ENCODE peak calls at places on chromosomes 16 and 17, in seven cellular contexts. One of them, this sample, is unnamed.
A peak's percentile ranks its signal among the peaks of the same experiment; 100 is the strongest.

GRCh38 chr16:56910654-56911539 is 21.0 kb upstream of the HERPUD1 start:
- DNase-seq in SK-N-SH: no peak
- DNase-seq in neural progenitor cell: no peak
- DNase-seq in HCT116: no peak
- DNase-seq in hepatocyte: no peak
- DNase-seq in GM23248: peak; percentile 88
- DNase-seq in GM23338: no peak
- DNase-seq in this sample: peak; percentile 2

GRCh38 chr17:68766640-68767039 is 165.5 kb upstream of the FAM20A start:
- DNase-seq in hepatocyte: no peak
- DNase-seq in SK-N-SH: no peak
- DNase-seq in GM23338: no peak
- DNase-seq in neural progenitor cell: no peak
- DNase-seq in GM23248: no peak
- DNase-seq in HCT116: no peak
- DNase-seq in this sample: no peak

GRCh38 chr17:11561281-11561680 is 37.0 kb upstream of the DNAH9 start:
- DNase-seq in GM23338: no peak
- DNase-seq in hepatocyte: no peak
- DNase-seq in HCT116: no peak
- DNase-seq in GM23248: no peak
- DNase-seq in neural progenitor cell: no peak
- DNase-seq in SK-N-SH: no peak
- DNase-seq in this sample: no peak

GRCh38 chr16:51034481-51035109 is 116.5 kb downstream of the SALL1 start:
- DNase-seq in SK-N-SH: no peak
- DNase-seq in GM23338: no peak
- DNase-seq in HCT116: no peak
- DNase-seq in hepatocyte: no peak
- DNase-seq in GM23248: no peak
- DNase-seq in neural progenitor cell: no peak
- DNase-seq in this sample: no peak

GRCh38 chr17:65514082-65514481 is 47.4 kb downstream of the AXIN2 start:
- DNase-seq in hepatocyte: no peak
- DNase-seq in SK-N-SH: no peak
- DNase-seq in GM23248: peak; percentile 98
- DNase-seq in HCT116: no peak
- DNase-seq in neural progenitor cell: no peak
- DNase-seq in GM23338: no peak
- DNase-seq in this sample: peak; percentile 28

GRCh38 chr17:64538508-64539120 is 31.8 kb downstream of the CEP95 start:
- DNase-seq in GM23248: no peak
- DNase-seq in SK-N-SH: no peak
- DNase-seq in GM23338: no peak
- DNase-seq in hepatocyte: no peak
- DNase-seq in neural progenitor cell: no peak
- DNase-seq in HCT116: no peak
- DNase-seq in this sample: no peak

GRCh38 chr17:13311301-13311700 is 290.4 kb downstream of the HS3ST3A1 start:
- DNase-seq in neural progenitor cell: no peak
- DNase-seq in hepatocyte: no peak
- DNase-seq in GM23248: peak; percentile 90
- DNase-seq in GM23338: no peak
- DNase-seq in HCT116: no peak
- DNase-seq in SK-N-SH: no peak
- DNase-seq in this sample: no peak

GRCh38 chr17:34883106-34884000 is 77.9 kb downstream of the CCT6B start:
- DNase-seq in neural progenitor cell: peak; percentile 81
- DNase-seq in GM23248: no peak
- DNase-seq in hepatocyte: no peak
- DNase-seq in GM23338: peak; percentile 11
- DNase-seq in HCT116: no peak
- DNase-seq in SK-N-SH: no peak
- DNase-seq in this sample: no peak

GRCh38 chr16:57013268-57013667 is 23.9 kb downstream of the NLRC5 start:
- DNase-seq in GM23338: no peak
- DNase-seq in GM23248: peak; percentile 76
- DNase-seq in neural progenitor cell: no peak
- DNase-seq in HCT116: no peak
- DNase-seq in SK-N-SH: no peak
- DNase-seq in hepatocyte: no peak
- DNase-seq in this sample: peak; percentile 42

GRCh38 chr16:88073201-88073721 is 122.0 kb downstream of the BANP start:
- DNase-seq in GM23338: no peak
- DNase-seq in hepatocyte: no peak
- DNase-seq in SK-N-SH: no peak
- DNase-seq in HCT116: no peak
- DNase-seq in neural progenitor cell: no peak
- DNase-seq in GM23248: no peak
- DNase-seq in this sample: no peak

GRCh38 chr16:11179569-11179968 is 76.4 kb downstream of the SOCS1 start:
- DNase-seq in HCT116: no peak
- DNase-seq in GM23248: no peak
- DNase-seq in neural progenitor cell: no peak
- DNase-seq in SK-N-SH: no peak
- DNase-seq in hepatocyte: no peak
- DNase-seq in GM23338: no peak
- DNase-seq in this sample: no peak

GRCh38 chr16:73956592-73957495 is 339.8 kb upstream of the PSMD7 start:
- DNase-seq in SK-N-SH: peak; percentile 65
- DNase-seq in GM23338: peak; percentile 87
- DNase-seq in neural progenitor cell: peak; percentile 81
- DNase-seq in hepatocyte: peak; percentile 85
- DNase-seq in HCT116: peak; percentile 32
- DNase-seq in GM23248: peak; percentile 80
- DNase-seq in this sample: peak; percentile 64

DNA sequence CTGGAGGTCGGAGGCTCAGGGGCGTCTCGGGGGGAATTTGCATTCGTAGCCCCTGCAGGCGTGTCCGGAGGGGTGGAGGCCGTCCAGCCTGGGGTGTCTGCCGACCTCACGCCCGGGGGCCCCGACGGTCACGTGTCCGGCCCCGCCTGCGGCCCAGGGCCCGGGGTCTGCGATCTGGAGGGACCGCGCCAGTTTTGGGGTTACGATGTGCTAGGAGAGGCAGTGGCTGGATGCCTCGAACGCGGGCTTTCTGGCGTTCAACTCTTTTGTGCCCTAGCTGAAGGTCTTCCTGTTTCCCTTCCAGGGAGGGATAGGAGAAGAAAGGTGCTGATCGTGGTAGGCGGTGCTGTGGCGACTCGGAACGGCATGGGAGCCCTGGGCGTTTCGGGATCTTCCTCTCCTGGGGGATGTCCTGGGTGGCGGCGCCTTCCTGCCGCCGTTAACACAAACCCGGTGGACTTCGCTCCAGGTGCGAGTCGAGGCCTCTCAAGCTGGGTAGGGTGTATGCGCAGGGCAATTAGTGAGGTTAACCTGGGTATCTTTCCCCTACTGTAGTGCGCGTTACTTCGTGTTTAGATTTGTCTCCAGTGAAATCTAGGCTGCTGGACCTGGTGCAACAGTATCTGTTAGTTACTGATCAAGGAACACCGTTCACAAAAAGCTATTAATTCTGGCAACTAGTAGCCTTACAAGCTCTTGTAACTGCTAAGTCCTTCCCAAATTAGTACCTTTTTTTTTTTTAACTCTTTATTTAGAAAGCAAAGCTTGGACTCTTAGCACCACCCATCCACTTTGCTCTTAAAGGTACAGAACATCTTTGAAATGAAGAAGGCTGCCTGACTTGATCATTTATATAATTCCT is 1.3 kb downstream of the AKAP1 start:
- DNase-seq in GM23248: peak; percentile 58
- DNase-seq in hepatocyte: peak; percentile 79
- DNase-seq in neural progenitor cell: peak; percentile 47
- DNase-seq in GM23338: peak; percentile 65
- DNase-seq in HCT116: no peak
- DNase-seq in SK-N-SH: peak; percentile 68
- DNase-seq in this sample: peak; percentile 59
- TF ChIP-seq EZH2phosphoT487 in GM23248: no peak
- TF ChIP-seq EZH2phosphoT487 in hepatocyte: no peak
- TF ChIP-seq EZH2phosphoT487 in neural progenitor cell: no peak
- TF ChIP-seq EZH2phosphoT487 in GM23338: no peak
- TF ChIP-seq EZH2phosphoT487 in HCT116: no peak
- TF ChIP-seq EZH2phosphoT487 in SK-N-SH: no peak
- TF ChIP-seq EZH2phosphoT487 in this sample: no peak

GRCh38 chr16:61587526-61587925 is 448.7 kb downstream of the CDH8 start:
- DNase-seq in hepatocyte: no peak
- DNase-seq in neural progenitor cell: no peak
- DNase-seq in GM23338: no peak
- DNase-seq in GM23248: no peak
- DNase-seq in SK-N-SH: no peak
- DNase-seq in HCT116: no peak
- DNase-seq in this sample: no peak
- H3K27ac ChIP-seq in hepatocyte: no peak overlapping the region
- H3K27ac ChIP-seq in neural progenitor cell: no peak overlapping the region
- H3K27ac ChIP-seq in GM23338: no peak overlapping the region
- H3K27ac ChIP-seq in GM23248: no peak overlapping the region
- H3K27ac ChIP-seq in SK-N-SH: no peak overlapping the region
- H3K27ac ChIP-seq in HCT116: no peak overlapping the region
- H3K27ac ChIP-seq in this sample: no peak overlapping the region

DNA sequence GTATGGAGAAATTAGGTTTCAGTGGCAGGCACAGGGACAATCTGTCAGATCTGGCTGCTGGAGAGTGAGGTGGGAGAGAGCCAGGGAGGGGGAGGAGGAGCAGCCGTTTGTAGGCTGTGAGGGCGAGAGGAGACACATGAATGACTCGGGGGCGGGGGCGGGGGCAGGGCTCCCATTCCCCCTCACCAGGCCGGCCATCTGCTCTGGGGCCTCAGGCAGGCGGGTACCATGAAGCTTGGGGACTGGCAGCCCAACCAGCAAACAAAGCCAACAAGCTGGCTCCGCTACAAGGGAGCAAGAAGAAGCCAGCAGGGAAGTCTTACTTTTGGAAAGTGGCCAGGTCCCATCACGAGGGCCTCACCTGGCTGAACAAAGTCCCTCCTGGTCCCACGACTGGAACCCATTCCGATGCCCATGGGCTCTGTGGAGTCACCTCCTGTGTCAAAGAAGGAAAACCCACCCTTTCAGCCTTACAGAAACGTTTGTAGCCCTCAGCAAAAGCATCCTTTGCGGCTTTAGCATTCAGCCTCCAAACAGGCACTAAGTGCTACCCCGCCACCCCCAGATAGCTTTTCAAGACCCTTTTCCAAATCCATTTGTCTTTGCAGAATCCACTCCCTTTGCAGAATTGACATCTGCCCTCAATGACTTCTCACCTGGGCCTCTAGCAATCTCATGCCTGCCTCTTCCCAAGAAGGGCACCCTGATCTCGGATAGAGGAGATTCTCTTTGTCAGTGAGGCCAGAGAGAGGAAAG is 9.2 kb upstream of the SSTR2 start:
- DNase-seq in GM23338: peak; percentile 34
- DNase-seq in SK-N-SH: peak; percentile 83
- DNase-seq in neural progenitor cell: peak; percentile 45
- DNase-seq in hepatocyte: no peak
- DNase-seq in HCT116: no peak
- DNase-seq in GM23248: no peak
- DNase-seq in this sample: no peak
- H3K4me2 ChIP-seq in GM23338: peak overlapping the region; percentile 43
- H3K4me2 ChIP-seq in SK-N-SH: peak overlapping the region; percentile 31
- H3K4me2 ChIP-seq in neural progenitor cell: peak overlapping the region; percentile 29
- H3K4me2 ChIP-seq in hepatocyte: peak overlapping the region; percentile 59
- H3K4me2 ChIP-seq in HCT116: peak overlapping the region; percentile 49
- H3K4me2 ChIP-seq in GM23248: no peak overlapping the region
- H3K4me2 ChIP-seq in this sample: peak overlapping the region; percentile 52

DNA sequence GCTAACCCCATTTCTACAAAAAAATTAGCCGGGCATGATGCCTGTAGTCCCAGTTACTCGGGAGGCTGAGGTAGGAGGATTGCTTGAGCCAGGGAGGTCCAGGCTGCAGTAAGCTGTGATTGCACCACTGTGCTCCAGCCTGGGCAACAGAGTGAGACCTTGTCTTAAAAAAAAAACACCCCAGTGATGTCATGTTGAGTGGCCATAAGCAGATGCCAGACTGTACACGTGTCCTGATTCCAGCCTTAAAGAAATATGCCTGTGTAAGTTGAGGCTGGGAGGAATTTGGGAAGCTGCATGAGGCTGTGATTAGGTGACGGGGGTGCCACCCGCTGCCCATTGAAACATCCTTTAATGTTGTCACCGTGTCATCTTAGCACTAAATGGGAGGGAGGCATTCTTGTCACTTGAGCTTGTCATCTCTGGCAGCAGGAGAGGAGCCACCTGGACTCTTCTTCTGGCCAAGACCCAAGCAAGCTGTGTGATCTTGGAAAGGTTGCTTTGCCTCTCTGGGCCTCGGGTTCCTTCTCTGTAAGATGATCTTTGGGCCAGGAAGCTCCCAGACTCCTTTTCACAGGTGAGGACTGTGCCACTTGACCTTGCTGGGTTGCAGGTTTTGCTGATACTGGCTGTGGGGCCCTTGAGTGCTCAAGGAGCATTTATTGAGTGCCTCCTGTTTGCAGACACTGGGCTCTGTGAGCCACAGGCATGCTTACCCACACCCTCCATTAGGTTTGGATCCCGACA is 98.3 kb upstream of the CIBAR2 start:
- DNase-seq in hepatocyte: no peak
- DNase-seq in HCT116: no peak
- DNase-seq in GM23248: peak; percentile 89
- DNase-seq in GM23338: no peak
- DNase-seq in neural progenitor cell: no peak
- DNase-seq in SK-N-SH: no peak
- DNase-seq in this sample: peak; percentile 32
- TF ChIP-seq EZH2phosphoT487 in hepatocyte: no peak
- TF ChIP-seq EZH2phosphoT487 in HCT116: no peak
- TF ChIP-seq EZH2phosphoT487 in GM23248: no peak
- TF ChIP-seq EZH2phosphoT487 in GM23338: no peak
- TF ChIP-seq EZH2phosphoT487 in neural progenitor cell: no peak
- TF ChIP-seq EZH2phosphoT487 in SK-N-SH: no peak
- TF ChIP-seq EZH2phosphoT487 in this sample: no peak

GRCh38 chr17:59355695-59356323 is 24.4 kb downstream of the YPEL2 start:
- DNase-seq in neural progenitor cell: no peak
- DNase-seq in GM23248: no peak
- DNase-seq in GM23338: no peak
- DNase-seq in HCT116: no peak
- DNase-seq in hepatocyte: no peak
- DNase-seq in SK-N-SH: no peak
- DNase-seq in this sample: no peak
- H3K27ac ChIP-seq in neural progenitor cell: no peak overlapping the region
- H3K27ac ChIP-seq in GM23248: no peak overlapping the region
- H3K27ac ChIP-seq in GM23338: no peak overlapping the region
- H3K27ac ChIP-seq in HCT116: no peak overlapping the region
- H3K27ac ChIP-seq in hepatocyte: no peak overlapping the region
- H3K27ac ChIP-seq in SK-N-SH: no peak overlapping the region
- H3K27ac ChIP-seq in this sample: no peak overlapping the region

DNA sequence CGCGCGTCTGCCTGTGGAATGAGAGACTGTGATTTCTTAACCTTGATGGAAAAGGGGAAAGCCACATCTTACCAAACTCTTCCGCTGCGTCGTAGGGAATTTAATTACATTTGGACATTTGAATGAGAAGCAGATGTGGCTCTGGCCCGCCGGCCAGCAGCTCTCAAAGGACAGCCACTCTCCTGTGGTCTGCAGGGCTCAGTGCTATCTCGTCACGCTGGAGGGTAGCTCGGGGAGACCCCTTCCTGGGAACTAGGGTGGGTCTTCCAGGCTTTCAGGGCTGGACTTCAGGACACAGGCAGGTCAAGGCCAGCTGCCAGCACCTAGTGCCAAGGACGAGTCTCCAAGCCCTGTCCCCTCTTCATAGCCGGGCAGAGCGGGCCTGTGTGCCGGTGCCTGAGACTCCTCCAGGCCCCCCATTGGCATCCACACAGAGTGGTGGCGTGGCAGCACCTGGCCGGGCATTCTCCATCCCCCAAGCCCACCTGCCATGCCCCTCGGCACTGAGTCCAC is 15.9 kb upstream of the TBX2 start:
- DNase-seq in HCT116: no peak
- DNase-seq in GM23338: no peak
- DNase-seq in SK-N-SH: peak; percentile 81
- DNase-seq in neural progenitor cell: no peak
- DNase-seq in hepatocyte: no peak
- DNase-seq in GM23248: no peak
- DNase-seq in this sample: no peak
- H3K4me2 ChIP-seq in HCT116: no peak overlapping the region
- H3K4me2 ChIP-seq in GM23338: no peak overlapping the region
- H3K4me2 ChIP-seq in SK-N-SH: no peak overlapping the region
- H3K4me2 ChIP-seq in neural progenitor cell: no peak overlapping the region
- H3K4me2 ChIP-seq in hepatocyte: peak overlapping the region; percentile 21
- H3K4me2 ChIP-seq in GM23248: no peak overlapping the region
- H3K4me2 ChIP-seq in this sample: no peak overlapping the region